ENCODE peak calls at places on chromosomes 1 and 21, in six cellular contexts. Z is substantia nigra, H is occipital lobe, J is Right ventricle myocardium superior, U is NCI-H460, G is nephron progenitor cell. C is an unnamed sample.

GRCh38 chr21:37829447-37829846 is 86.8 kb downstream of the KCNJ6 start:
- DNase-seq in U (no peak), J (no peak), G (no peak), H (no peak), Z (no peak), C (no peak)

GRCh38 chr1:109181085-109181806 is 32.5 kb upstream of the SARS1 start:
- DNase-seq in G (no peak), J (no peak), Z (no peak), H (no peak), U (no peak), C (no peak)

GRCh38 chr1:212562771-212563170 is 45.8 kb upstream of the ATF3 start:
- DNase-seq in H (no peak), U (no peak), J (no peak), Z (no peak), G (no peak), C (no peak)

GRCh38 chr1:164767257-164768044 is 208.5 kb downstream of the PBX1 start:
- DNase-seq in G (no peak), Z (no peak), U (peak), H (no peak), J (no peak), C (no peak)

GRCh38 chr1:62314951-62315350 is 4.3 kb downstream of the KANK4 start:
- DNase-seq in Z (no peak), H (no peak), J (no peak), G (no peak), U (no peak), C (no peak)

GRCh38 chr21:40752125-40752524 is 94.8 kb downstream of the DSCAM start:
- DNase-seq in G (peak), J (no peak), U (no peak), H (no peak), Z (no peak), C (no peak)

GRCh38 chr1:202204065-202204464 is 10.5 kb downstream of the LGR6 start:
- DNase-seq in G (no peak), J (no peak), Z (no peak), H (no peak), U (no peak), C (no peak)

GRCh38 chr1:81477704-81478103 is 323.0 kb upstream of the ADGRL2 start:
- DNase-seq in G (no peak), J (no peak), H (no peak), Z (no peak), U (no peak), C (no peak)

GRCh38 chr1:200279810-200280411 is 129.9 kb downstream of the ZNF281 start:
- DNase-seq in J (no peak), U (peak), Z (no peak), G (peak), H (no peak), C (no peak)

GRCh38 chr1:24418898-24419628 is 3.5 kb downstream of the NIPAL3 start:
- DNase-seq in H (no peak), Z (no peak), U (no peak), G (no peak), J (peak), C (no peak)

GRCh38 chr21:14114251-14114650 is 96.5 kb downstream of the LIPI start:
- DNase-seq in H (no peak), Z (no peak), U (no peak), G (no peak), J (no peak), C (no peak)

GRCh38 chr1:211013346-211014240 is 120.4 kb downstream of the KCNH1 start:
- DNase-seq in U (no peak), J (no peak), G (no peak), Z (no peak), H (no peak), C (no peak)

GRCh38 chr21:31768720-31769119 is 36.8 kb upstream of the SCAF4 start:
- DNase-seq in Z (no peak), J (no peak), H (no peak), U (no peak), G (no peak), C (no peak)

GRCh38 chr1:30287976-30288375 is 435.4 kb downstream of the MATN1 start:
- DNase-seq in G (no peak), U (no peak), Z (no peak), J (no peak), H (no peak), C (no peak)

GRCh38 chr1:28933277-28933676 is 18.9 kb downstream of the EPB41 start:
- DNase-seq in J (no peak), H (no peak), U (no peak), G (no peak), Z (no peak), C (no peak)

GRCh38 chr1:18182518-18183160 is 75.0 kb downstream of the IGSF21 start:
- DNase-seq in Z (no peak), J (no peak), G (no peak), H (no peak), U (no peak), C (no peak)

GRCh38 chr1:215277537-215277936 is 195.0 kb downstream of the KCNK2 start:
- DNase-seq in Z (no peak), H (no peak), J (no peak), G (no peak), U (no peak), C (no peak)

GRCh38 chr1:23779826-23780371 is 1.7 kb downstream of the PITHD1 start:
- DNase-seq in Z (no peak), H (no peak), G (no peak), U (no peak), J (no peak), C (no peak)

GRCh38 chr21:29436143-29436542 is 137.4 kb downstream of the BACH1 start:
- DNase-seq in J (peak), Z (no peak), G (no peak), U (no peak), H (no peak), C (no peak)

GRCh38 chr1:154749078-154749760 is 120.9 kb downstream of the KCNN3 start:
- DNase-seq in Z (no peak), G (no peak), J (no peak), U (peak), H (no peak), C (no peak)

GRCh38 chr1:185170291-185170848 is 13.4 kb downstream of the SWT1 start:
- DNase-seq in U (peak), G (peak), Z (no peak), H (no peak), J (no peak), C (no peak)

GRCh38 chr1:232597721-232598120 is 32.2 kb downstream of the SIPA1L2 start:
- DNase-seq in G (no peak), H (no peak), U (no peak), J (no peak), Z (no peak), C (no peak)

GRCh38 chr21:31924548-31924947 is 51.7 kb downstream of the HUNK start:
- DNase-seq in H (no peak), J (no peak), G (no peak), Z (no peak), U (no peak), C (no peak)

GRCh38 chr1:6041432-6042062 is 4.1 kb upstream of the KCNAB2 start:
- DNase-seq in J (no peak), Z (no peak), U (no peak), G (peak), H (no peak), C (peak)

C was measured in psoas muscle.